ENCODE peak calls at places on chromosome 14, in four cellular contexts. H is fibroblast of lung, K is A673, J is PC-9. V is an unnamed sample.

GRCh38 chr14:56120091-56120632 is 2.0 kb downstream of the PELI2 start:
- DNase-seq in H (no peak), K (peak), J (no peak), V (peak)

GRCh38 chr14:49218436-49219092 is 367.6 kb downstream of the RPS29 start:
- DNase-seq in H (peak), K (no peak), J (no peak), V (no peak)

GRCh38 chr14:73238262-73238852 is 1.1 kb downstream of the PAPLN start:
- DNase-seq in H (peak), K (peak), J (peak), V (no peak)

GRCh38 chr14:59438148-59438766 is 26.9 kb downstream of the GPR135 start:
- DNase-seq in H (peak), K (no peak), J (peak), V (no peak)

GRCh38 chr14:21978184-21978998 is 304.8 kb upstream of the OR4E1 start:
- DNase-seq in H (no peak), K (peak), J (peak), V (peak)

GRCh38 chr14:103737432-103738045 is 21.9 kb downstream of the ZFYVE21 start:
- DNase-seq in H (no peak), K (no peak), J (no peak), V (no peak)

GRCh38 chr14:101775756-101776292 is 14.3 kb downstream of the PPP2R5C start:
- DNase-seq in H (no peak), K (no peak), J (no peak), V (no peak)

GRCh38 chr14:72906316-72906715 is 12.4 kb upstream of the DPF3 start:
- DNase-seq in H (peak), K (no peak), J (no peak), V (no peak)

GRCh38 chr14:101633276-101633675 is 72.0 kb downstream of the DIO3 start:
- DNase-seq in H (no peak), K (no peak), J (no peak), V (no peak)

GRCh38 chr14:100375273-100375962 is 52.3 kb downstream of the SLC25A47 start:
- DNase-seq in H (peak), K (peak), J (peak), V (peak)

GRCh38 chr14:91067186-91067585 is 6.7 kb upstream of the RPS6KA5 start:
- DNase-seq in H (no peak), K (no peak), J (no peak), V (no peak)

GRCh38 chr14:103504991-103505565 is 17.6 kb downstream of the CKB start:
- DNase-seq in H (no peak), K (no peak), J (no peak), V (no peak)

GRCh38 chr14:58152569-58152857 is 500 bp upstream of the ARMH4 start:
- DNase-seq in H (no peak), K (no peak), J (no peak), V (no peak)

GRCh38 chr14:42470427-42470719 is 863.7 kb downstream of the LRFN5 start:
- DNase-seq in H (no peak), K (no peak), J (no peak), V (no peak)

GRCh38 chr14:28941758-28942157 is 175.2 kb downstream of the FOXG1 start:
- DNase-seq in H (no peak), K (no peak), J (no peak), V (no peak)

GRCh38 chr14:32252030-32252670 is 49.1 kb upstream of the RNU6-8 start:
- DNase-seq in H (peak), K (peak), J (peak), V (peak)

DNA sequence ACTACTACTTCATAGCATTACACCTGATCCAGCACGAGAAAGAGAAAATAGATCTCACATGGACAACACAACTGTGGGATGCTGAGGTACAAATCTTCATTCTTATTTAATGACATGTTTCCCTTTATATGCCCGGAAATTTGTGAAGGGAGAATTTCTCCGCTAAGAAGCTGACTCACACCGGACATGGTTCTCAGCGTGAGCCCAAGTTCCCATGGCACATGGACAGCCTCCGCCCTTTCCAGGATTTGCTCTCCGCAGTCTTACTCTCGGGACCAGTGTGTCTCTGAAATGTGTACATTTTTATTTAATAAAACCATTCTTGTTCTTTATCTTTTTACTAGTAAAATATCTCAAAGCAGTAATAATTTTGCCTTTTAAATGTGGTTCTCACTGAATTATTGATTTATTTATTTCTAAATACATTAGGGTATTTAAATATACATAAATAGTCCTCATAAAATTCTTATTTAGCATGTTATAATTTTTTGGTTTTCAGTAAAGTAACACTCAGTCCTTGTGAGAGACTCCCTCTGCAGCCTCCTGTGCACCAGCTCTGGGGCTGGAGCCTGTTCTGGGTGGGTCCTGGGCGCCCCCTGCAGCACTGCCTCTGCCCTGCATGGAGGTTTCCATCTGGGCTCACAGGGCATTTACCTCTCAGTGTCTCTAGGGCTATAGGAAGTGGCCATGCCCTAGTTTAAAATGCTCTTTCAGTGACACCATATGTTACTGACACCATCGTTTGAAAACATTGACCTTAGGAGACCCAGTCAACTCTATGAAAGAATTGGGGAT is 1155.0 kb downstream of the TMEM121 start:
- DNase-seq in H (no peak), K (peak), J (no peak), V (peak)
- TF ChIP-seq CTCF in H (no peak), K (peak), J (no peak), V (peak)

GRCh38 chr14:93462479-93462878 is 31.7 kb downstream of the UNC79 start:
- DNase-seq in H (no peak), K (no peak), J (no peak), V (no peak)

DNA sequence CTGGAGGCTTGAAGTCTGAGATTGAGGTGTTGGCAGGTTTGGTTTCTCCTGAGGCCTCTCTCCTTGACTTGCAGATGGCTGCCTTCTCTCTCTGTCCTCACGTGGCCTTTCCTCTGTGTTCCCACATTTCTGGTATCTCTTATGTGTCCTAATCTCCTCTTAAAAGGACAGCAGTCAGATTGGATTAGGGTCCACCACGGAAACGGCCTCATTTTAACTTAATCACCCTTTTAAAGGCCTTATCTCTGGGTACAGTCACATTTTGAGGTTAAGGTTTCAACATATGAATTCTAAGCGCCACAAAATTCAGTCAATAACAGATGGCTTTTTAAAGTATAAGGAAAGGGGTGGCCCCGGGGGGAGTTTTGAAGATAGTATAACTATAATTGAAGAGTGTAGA is 33.5 kb downstream of the UNC79 start:
- DNase-seq in H (no peak), K (no peak), J (no peak), V (no peak)
- TF ChIP-seq EZH2 in H (no peak), K (no peak), J (no peak), V (no peak)

DNA sequence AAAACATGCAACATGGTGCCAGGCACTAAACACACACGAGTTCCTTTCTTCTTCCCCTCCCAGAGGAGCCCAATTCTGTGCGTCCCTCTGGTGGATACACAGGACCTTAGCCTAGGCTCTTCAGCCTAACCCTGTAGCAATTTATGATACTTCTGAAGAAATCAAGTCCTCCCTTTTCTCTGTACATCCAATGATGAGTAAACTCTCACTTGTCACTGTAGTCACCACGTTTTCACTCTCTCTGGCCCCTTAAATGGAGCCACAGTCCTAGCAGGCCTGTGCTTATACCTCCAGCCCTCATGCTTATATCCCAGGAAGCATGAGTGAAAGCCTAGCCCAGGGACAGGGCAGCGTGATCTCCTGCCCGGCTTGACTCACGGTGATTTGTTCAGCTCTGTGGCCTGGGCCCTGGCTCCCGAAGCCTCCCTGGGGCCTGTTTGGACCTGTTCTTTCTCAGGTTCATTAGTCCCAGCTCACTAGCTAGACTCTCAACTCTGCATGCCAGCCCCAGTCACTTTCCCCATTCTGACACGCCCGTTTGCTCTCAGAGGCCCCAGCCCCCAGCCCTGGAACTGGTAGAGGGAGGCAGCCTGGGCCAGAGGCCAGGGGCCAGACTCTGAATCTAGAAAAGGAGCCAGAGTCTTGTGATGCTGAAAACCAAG is 24.1 kb upstream of the PLEKHG3 start:
- DNase-seq in H (peak), K (no peak), J (peak), V (no peak)
- TF ChIP-seq CTCF in H (no peak), K (no peak), J (no peak), V (no peak)

DNA sequence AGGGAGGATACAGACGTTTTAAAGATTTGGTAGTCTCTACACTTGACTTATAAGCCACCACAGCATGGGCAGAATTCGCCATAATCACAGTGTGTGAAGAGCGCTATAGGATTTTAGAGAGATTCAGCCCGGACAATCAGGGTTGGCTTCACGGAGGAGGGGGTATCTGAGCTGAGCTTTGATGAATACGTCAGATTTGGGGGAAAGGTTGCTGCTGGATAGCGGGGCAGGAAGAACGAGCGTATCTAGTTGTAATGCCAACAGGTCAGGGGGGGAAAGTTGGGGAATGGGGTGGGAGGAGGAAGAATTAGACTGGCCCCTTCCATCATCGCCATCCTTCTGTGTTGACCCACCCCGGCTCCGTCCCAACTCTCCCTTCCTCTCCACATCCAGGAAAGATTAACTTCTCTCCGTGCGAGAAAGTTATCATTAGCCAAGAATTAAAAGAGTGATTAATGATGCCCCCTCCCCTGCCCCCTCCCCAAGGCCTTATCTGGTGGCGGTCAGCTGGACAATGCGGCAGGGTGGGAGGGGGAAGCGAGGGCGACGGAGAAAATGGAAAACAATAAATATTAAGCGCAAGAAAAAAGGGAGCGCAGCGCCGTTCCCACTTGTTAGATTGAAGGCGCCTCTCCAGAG is 13.5 kb upstream of the GPATCH2L start:
- DNase-seq in H (no peak), K (no peak), J (no peak), V (no peak)
- TF ChIP-seq EZH2 in H (no peak), K (no peak), J (no peak), V (no peak)

GRCh38 chr14:24394275-24394674 is 4.5 kb upstream of the NYNRIN start:
- DNase-seq in H (no peak), K (peak), J (no peak), V (no peak)

GRCh38 chr14:24395609-24396580 is 2.9 kb upstream of the NYNRIN start:
- DNase-seq in H (peak), K (peak), J (no peak), V (no peak)

GRCh38 chr14:24389266-24389855 is 9.4 kb upstream of the NYNRIN start:
- DNase-seq in H (peak), K (no peak), J (no peak), V (no peak)

GRCh38 chr14:24390696-24391468 is 7.9 kb upstream of the NYNRIN start:
- DNase-seq in H (no peak), K (no peak), J (no peak), V (no peak)

DNA sequence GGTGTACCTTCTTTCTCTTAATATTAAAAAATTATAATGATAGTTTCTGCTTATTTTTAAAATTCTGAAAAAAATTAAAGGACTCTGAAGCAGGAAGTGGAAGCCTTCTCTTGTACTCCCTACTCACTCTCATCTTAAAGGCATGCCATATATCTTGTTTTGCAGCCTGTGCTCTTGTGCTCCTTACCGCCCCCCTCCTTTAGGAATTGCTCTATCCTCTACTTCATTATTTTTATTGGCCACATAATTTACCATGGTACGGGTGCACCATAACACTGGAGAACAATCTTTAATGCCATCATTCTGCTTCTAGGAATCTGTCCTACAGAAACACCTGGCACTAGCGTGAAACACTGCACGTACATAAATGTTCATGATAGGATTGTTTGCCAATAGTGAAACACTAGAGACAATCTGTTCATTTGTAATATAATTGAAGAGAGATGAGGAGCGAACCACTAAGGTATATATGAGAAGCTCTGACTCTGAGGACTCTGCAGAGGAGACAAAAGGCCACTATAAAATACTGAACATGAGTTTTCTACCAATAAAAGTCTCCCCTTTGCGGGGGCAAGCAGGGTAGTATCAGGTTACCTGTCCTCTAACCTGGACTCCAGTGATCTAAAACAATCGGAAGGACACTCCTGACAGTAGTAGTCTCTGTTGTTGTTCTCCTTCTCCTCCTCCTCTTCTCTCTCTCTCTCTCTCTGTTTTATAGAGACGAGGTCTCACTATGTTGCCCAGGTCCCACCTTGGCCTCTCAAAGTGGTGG is 6.3 kb upstream of the NYNRIN start:
- DNase-seq in H (peak), K (peak), J (peak), V (no peak)
- TF ChIP-seq CTCF in H (no peak), K (peak), J (peak), V (no peak)

DNA sequence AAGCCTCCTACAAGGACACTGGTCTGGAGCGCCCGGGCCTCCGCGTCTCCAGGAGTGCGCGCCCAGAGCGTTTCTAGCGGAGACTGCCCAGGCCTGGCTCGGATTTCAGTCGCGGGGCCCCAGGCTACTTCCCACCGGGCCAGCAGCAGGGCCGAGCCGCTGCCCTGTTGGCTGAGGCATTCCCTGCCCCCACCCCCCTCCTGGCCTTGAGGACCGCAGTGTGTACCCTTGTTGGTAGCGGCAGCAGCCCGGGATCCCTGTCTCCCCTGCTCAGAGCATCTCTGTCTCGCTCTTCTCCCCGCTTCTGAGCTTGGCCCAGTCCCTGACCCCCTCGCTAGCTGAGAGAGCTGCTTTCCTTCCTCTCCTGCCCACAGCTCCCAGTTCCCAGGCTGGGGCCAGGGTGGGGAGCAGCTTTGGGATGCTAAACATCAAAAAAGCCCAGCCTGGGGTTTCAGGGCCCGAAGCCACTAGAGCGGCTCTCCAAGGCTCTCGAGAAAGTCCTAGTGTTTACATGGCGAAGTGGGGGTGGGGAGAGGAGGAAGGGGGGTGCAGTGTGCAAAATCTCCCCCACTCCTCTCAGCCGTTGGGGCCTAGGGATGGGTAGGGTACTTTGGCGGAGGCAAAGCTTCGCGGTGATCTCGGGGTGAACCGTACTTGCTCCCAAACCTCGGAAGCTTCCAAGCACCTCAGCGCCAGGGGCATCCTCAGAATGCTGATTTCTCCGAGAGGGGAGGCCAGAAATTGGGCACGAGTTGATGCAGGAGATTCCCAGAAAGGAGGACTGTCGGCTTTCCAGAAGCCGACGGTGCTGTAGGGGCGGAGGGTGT is 6.4 kb downstream of the NKX2-1 start:
- DNase-seq in H (no peak), K (no peak), J (no peak), V (no peak)
- TF ChIP-seq EZH2 in H (peak), K (peak), J (no peak), V (no peak)

DNA sequence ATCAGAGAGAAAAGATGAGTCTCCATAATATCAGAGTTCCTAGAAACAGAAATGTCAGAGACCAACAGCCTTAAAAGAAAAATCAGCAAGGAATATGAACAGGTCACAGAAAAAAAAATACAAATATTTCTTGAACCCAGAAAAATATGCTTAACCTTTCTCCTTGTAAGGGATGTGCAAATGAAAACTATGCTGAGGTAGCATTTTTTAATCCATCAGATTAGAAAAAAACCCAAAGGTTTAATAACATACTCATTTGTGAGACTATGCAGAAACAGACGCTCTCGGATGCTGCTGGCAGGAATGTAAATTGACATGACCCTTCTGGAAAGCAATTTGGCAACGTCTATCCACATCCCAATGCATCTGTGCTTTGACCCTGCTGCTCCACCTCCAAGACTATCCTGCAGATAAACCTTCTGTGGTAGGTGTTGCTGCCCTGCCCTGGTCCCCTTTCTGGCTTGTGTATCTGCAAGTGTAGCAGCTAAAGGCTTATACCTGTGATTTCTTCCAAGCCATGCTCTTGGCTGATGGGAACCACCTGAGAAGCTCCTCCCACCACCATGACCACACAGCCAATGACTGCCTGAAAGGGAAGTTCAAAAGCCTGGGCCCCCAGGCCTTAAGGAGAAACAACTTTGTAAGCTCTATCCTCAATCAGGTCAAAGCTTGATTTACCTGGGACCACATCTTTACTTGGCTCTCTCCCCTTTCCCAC is 49.4 kb downstream of the LTBP2 start:
- DNase-seq in H (no peak), K (no peak), J (no peak), V (no peak)
- TF ChIP-seq CTCF in H (no peak), K (no peak), J (peak), V (no peak)

V was measured in DND-41.